ENCODE peak calls at places on chromosomes 13 and 19, in five cellular contexts. One of them, this sample, is unnamed.

GRCh38 chr13:78040431-78040830 is 121.8 kb upstream of the EDNRB start:
- DNase-seq in K562: no peak
- DNase-seq in H1: no peak
- DNase-seq in HepG2: no peak
- DNase-seq in GM12878: no peak
- DNase-seq in this sample: no peak

GRCh38 chr13:44816701-44817684 is 172.3 kb downstream of the NUFIP1 start:
- DNase-seq in K562: no peak
- DNase-seq in H1: no peak
- DNase-seq in HepG2: no peak
- DNase-seq in GM12878: no peak
- DNase-seq in this sample: no peak

GRCh38 chr13:102555914-102556553 is 40.8 kb upstream of the TPP2 start:
- DNase-seq in HepG2: peak; percentile 18
- DNase-seq in H1: no peak
- DNase-seq in K562: peak; percentile 32
- DNase-seq in GM12878: no peak
- DNase-seq in this sample: peak; percentile 47

GRCh38 chr13:80755925-80756324 is 415.0 kb upstream of the SPRY2 start:
- DNase-seq in HepG2: no peak
- DNase-seq in H1: no peak
- DNase-seq in K562: no peak
- DNase-seq in GM12878: no peak
- DNase-seq in this sample: no peak

GRCh38 chr19:43723588-43723987 is 7.7 kb downstream of the IRGC start:
- DNase-seq in HepG2: no peak
- DNase-seq in K562: peak; percentile 33
- DNase-seq in GM12878: no peak
- DNase-seq in H1: no peak
- DNase-seq in this sample: no peak

GRCh38 chr19:17576758-17577532 is 21.5 kb downstream of the COLGALT1 start:
- DNase-seq in HepG2: no peak
- DNase-seq in H1: peak; percentile 98
- DNase-seq in GM12878: no peak
- DNase-seq in K562: peak; percentile 98
- DNase-seq in this sample: peak; percentile 61

GRCh38 chr19:12703056-12703455 is 6.6 kb upstream of the FBXW9 start:
- DNase-seq in K562: peak; percentile 77
- DNase-seq in HepG2: peak; percentile 56
- DNase-seq in GM12878: no peak
- DNase-seq in H1: peak; percentile 89
- DNase-seq in this sample: peak; percentile 90

GRCh38 chr19:3463039-3463958 is 17.0 kb downstream of the SMIM24 start:
- DNase-seq in HepG2: no peak
- DNase-seq in GM12878: no peak
- DNase-seq in K562: no peak
- DNase-seq in H1: peak; percentile 67
- DNase-seq in this sample: no peak

GRCh38 chr19:50204811-50205675 is 1.6 kb downstream of the MYH14 start:
- DNase-seq in H1: peak; percentile 93
- DNase-seq in GM12878: no peak
- DNase-seq in K562: no peak
- DNase-seq in HepG2: peak; percentile 70
- DNase-seq in this sample: peak; percentile 33

GRCh38 chr19:44571830-44572661 is 41.3 kb upstream of the IGSF23 start:
- DNase-seq in HepG2: no peak
- DNase-seq in K562: no peak
- DNase-seq in H1: no peak
- DNase-seq in GM12878: no peak
- DNase-seq in this sample: no peak

GRCh38 chr19:28710278-28710677 is 502.7 kb downstream of the UQCRFS1 start:
- DNase-seq in GM12878: peak; percentile 3
- DNase-seq in K562: peak; percentile 74
- DNase-seq in H1: no peak
- DNase-seq in HepG2: peak; percentile 43
- DNase-seq in this sample: peak; percentile 24

GRCh38 chr13:49914947-49915346 is 21.2 kb downstream of the SPRYD7 start:
- DNase-seq in HepG2: no peak
- DNase-seq in K562: no peak
- DNase-seq in H1: no peak
- DNase-seq in GM12878: no peak
- DNase-seq in this sample: no peak

GRCh38 chr19:3129112-3129511 is 6.7 kb upstream of the GNA15 start:
- DNase-seq in K562: peak; percentile 57
- DNase-seq in GM12878: no peak
- DNase-seq in H1: no peak
- DNase-seq in HepG2: peak; percentile 35
- DNase-seq in this sample: no peak

GRCh38 chr19:31118292-31118925 is 230.8 kb downstream of the TSHZ3 start:
- DNase-seq in K562: no peak
- DNase-seq in GM12878: no peak
- DNase-seq in HepG2: no peak
- DNase-seq in H1: no peak
- DNase-seq in this sample: no peak

GRCh38 chr19:41785653-41786052 is 10.7 kb upstream of the CEACAM3 start:
- DNase-seq in H1: peak; percentile 74
- DNase-seq in K562: peak; percentile 84
- DNase-seq in GM12878: peak; percentile 35
- DNase-seq in HepG2: peak; percentile 52
- DNase-seq in this sample: peak; percentile 76
- TF ChIP-seq TAF1 in H1: no peak
- TF ChIP-seq TAF1 in K562: no peak
- TF ChIP-seq TAF1 in GM12878: no peak
- TF ChIP-seq TAF1 in HepG2: no peak
- TF ChIP-seq TAF1 in this sample: no peak

DNA sequence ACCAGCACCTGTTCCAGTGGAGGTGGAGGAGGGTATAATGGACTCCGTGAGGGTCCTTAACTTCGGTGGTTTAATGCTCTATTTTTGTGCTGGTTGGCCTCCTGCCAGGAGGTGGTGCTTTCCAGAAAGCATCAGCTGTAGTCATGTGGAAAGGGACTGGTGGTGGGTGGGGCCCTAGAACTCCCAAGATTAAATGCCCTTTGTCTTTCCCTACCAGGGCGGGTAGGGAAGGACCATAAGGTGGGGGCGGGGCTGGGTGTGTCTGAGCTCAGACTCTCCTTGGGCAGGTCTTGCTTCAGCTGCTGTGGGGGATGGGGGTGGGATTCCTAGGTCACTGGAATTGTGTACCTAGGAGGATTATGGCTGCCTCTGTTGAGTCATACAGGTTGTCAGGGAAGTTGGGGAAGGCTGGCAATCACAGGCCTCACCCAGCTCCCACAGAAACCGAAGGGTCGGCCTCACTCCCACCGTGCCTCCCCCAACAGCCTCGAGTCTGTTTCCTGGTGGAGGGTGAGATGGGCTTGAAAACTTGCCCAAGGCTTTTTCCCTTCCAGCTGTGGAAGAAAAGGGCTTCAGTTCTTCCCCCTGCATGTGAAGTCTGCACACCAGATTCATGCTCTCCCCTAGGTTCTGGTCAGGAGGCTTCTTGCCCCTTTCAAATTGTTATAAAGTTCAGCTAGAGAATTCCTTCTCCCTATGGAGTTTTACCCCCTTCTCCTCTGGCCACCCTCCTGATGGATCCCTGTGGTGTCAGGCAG is 60.3 kb upstream of the CLDN10 start:
- DNase-seq in H1: no peak
- DNase-seq in HepG2: no peak
- DNase-seq in K562: no peak
- DNase-seq in GM12878: no peak
- DNase-seq in this sample: no peak
- TF ChIP-seq MAX in H1: no peak
- TF ChIP-seq MAX in HepG2: no peak
- TF ChIP-seq MAX in K562: no peak
- TF ChIP-seq MAX in GM12878: no peak
- TF ChIP-seq MAX in this sample: no peak

DNA sequence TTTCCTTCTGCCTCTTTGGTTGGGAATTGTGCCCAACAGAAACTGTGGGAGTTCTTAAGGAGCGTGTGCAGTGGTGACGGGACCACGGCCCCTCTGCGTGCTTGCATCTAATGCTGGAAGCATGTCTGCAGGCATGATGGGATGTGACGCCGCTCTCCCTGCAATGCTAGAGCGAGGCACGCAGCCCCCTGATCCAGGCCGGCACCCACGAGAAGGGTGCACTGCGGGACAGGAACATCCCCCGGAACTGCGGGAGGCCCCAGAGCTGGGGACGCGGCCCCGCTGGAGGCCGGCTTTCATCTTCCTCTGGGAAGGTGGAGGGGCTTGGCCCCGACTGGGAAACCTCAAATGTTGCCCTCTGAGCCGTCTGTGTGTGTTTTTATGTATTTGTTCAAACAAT is 32.7 kb downstream of the TMEM255B start:
- DNase-seq in GM12878: no peak
- DNase-seq in H1: no peak
- DNase-seq in K562: no peak
- DNase-seq in HepG2: no peak
- DNase-seq in this sample: no peak
- TF ChIP-seq TAF1 in GM12878: no peak
- TF ChIP-seq TAF1 in H1: no peak
- TF ChIP-seq TAF1 in K562: no peak
- TF ChIP-seq TAF1 in HepG2: no peak
- TF ChIP-seq TAF1 in this sample: no peak

GRCh38 chr13:20363604-20364003 is 131.5 kb upstream of the GJB6 start:
- DNase-seq in HepG2: no peak
- DNase-seq in H1: no peak
- DNase-seq in K562: no peak
- DNase-seq in GM12878: no peak
- DNase-seq in this sample: no peak
- TF ChIP-seq MAX in HepG2: no peak
- TF ChIP-seq MAX in H1: no peak
- TF ChIP-seq MAX in K562: no peak
- TF ChIP-seq MAX in GM12878: no peak
- TF ChIP-seq MAX in this sample: no peak

GRCh38 chr13:112804374-112804773 is 114.5 kb downstream of the ATP11A start:
- DNase-seq in GM12878: no peak
- DNase-seq in H1: no peak
- DNase-seq in HepG2: no peak
- DNase-seq in K562: no peak
- DNase-seq in this sample: no peak

GRCh38 chr13:112809332-112810310 is 119.8 kb downstream of the ATP11A start:
- DNase-seq in GM12878: no peak
- DNase-seq in H1: no peak
- DNase-seq in HepG2: no peak
- DNase-seq in K562: no peak
- DNase-seq in this sample: no peak

GRCh38 chr13:112807653-112808376 is 118.0 kb downstream of the ATP11A start:
- DNase-seq in K562: no peak
- DNase-seq in GM12878: no peak
- DNase-seq in H1: no peak
- DNase-seq in HepG2: no peak
- DNase-seq in this sample: no peak

GRCh38 chr13:112808377-112809140 is 118.7 kb downstream of the ATP11A start:
- DNase-seq in HepG2: no peak
- DNase-seq in H1: no peak
- DNase-seq in K562: no peak
- DNase-seq in GM12878: no peak
- DNase-seq in this sample: no peak

DNA sequence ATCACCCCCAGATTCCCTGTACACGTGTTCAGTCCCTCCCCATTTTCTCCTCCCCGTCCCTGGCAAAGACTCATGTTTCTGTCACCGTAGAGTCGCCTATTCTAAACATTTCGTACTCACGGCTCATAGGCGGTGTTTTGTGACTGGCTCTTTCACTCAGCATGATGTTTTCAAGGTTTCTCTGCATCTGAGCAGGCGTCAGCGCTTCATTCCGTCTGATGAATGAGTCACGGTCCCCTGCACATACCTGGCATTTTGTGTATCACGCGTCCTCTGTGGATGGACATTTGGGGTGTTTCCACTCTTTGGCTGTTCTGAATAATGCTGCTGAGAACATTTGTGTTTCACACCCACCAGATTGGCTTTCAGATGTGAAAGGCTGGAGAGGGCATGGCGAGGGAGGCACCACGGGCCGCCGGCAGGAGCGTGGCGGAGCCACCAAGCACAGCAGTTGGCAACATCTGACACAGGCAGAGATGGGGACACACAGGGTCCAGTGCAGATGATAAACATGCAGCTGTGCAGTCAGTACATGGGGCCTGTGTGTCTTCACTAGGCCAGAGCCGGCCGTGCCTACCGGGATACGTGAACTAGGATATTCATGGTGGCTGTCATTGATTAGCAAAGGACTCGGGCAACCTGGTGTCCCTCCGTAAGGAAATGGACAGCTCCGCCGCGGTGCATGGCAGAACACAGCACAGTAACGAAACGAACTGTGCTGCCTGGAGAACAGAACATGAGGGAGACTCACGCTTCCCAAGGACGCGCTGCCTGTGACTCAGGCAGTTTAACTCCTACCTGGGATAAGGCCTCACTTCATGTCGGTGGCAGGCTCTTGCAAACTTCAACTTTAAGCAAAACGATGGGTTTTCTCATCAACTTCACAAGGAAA is 117.2 kb downstream of the ATP11A start:
- DNase-seq in GM12878: no peak
- DNase-seq in H1: no peak
- DNase-seq in HepG2: no peak
- DNase-seq in K562: no peak
- DNase-seq in this sample: no peak
- TF ChIP-seq TAF1 in GM12878: no peak
- TF ChIP-seq TAF1 in H1: no peak
- TF ChIP-seq TAF1 in HepG2: no peak
- TF ChIP-seq TAF1 in K562: no peak
- TF ChIP-seq TAF1 in this sample: no peak

DNA sequence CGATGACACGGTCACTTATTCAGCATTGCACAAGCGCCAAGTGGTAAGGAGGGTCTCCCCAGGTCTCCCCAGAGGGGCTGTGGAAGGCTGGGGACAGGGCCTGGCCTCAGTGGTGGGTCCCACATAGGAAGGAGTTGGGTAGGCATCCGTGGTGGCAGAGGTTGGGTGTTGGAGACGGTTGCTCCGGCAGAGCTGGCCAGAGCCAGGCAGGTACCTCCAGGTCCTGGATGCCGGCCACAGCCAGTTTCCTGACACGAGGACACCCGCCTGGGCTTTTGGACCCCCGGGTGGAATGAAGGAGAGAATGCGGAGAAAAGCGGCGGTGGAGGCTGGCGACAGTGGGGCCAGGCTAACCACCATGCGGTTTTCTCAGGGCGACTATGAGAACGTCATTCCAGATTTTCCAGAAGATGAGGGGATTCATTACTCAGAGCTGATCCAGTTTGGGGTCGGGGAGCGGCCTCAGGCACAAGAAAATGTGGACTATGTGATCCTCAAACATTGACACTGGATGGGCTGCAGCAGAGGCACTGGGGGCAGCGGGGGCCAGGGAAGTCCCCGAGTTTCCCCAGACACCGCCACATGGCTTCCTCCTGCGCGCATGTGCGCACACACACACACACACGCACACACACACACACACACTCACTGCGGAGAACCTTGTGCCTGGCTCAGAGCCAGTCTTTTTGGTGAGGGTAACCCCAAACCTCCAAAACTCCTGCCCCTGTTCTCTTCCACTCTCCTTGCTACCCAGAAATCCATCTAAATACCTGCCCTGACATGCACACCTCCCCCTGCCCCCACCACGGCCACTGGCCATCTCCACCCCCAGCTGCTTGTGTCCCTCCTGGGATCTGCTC is 1.3 kb upstream of the FFAR1 start:
- DNase-seq in H1: peak; percentile 31
- DNase-seq in K562: peak; percentile 22
- DNase-seq in GM12878: peak; percentile 74
- DNase-seq in HepG2: peak; percentile 16
- DNase-seq in this sample: no peak
- TF ChIP-seq MAX in H1: no peak
- TF ChIP-seq MAX in K562: no peak
- TF ChIP-seq MAX in GM12878: peak; percentile 76
- TF ChIP-seq MAX in HepG2: peak; percentile 19
- TF ChIP-seq MAX in this sample: no peak

GRCh38 chr13:60167121-60167520 is 3.4 kb upstream of the DIAPH3 start:
- DNase-seq in HepG2: no peak
- DNase-seq in K562: no peak
- DNase-seq in H1: no peak
- DNase-seq in GM12878: no peak
- DNase-seq in this sample: no peak
- TF ChIP-seq TAF1 in HepG2: no peak
- TF ChIP-seq TAF1 in K562: no peak
- TF ChIP-seq TAF1 in H1: no peak
- TF ChIP-seq TAF1 in GM12878: no peak
- TF ChIP-seq TAF1 in this sample: no peak